ENCODE peak calls at places on chromosomes 13 and 19, in seven cellular contexts. N is neural progenitor cell, Y is GM23338, P is fibroblast of lung, Z is K562, E is DND-41, Q is astrocyte. M is an unnamed sample. For H3K36me3, the result is how much of the 10 kb centered on the place peaks cover.

GRCh38 chr13:36014763-36015162 is 116.4 kb downstream of the DCLK1 start:
- DNase-seq in N (no peak), Y (no peak), P (no peak), Z (no peak), E (no peak), Q (no peak), M (no peak)

GRCh38 chr13:107790360-107790759 is 425.0 kb downstream of the LIG4 start:
- DNase-seq in N (no peak), Y (no peak), P (no peak), Z (no peak), E (no peak), Q (no peak), M (no peak)

GRCh38 chr19:36081385-36081784 is 26.7 kb downstream of the WDR62 start:
- DNase-seq in N (no peak), Y (no peak), P (peak), Z (no peak), E (no peak), Q (no peak), M (no peak)

GRCh38 chr19:44260343-44260681 is 626 bp downstream of the ZNF233 start:
- DNase-seq in N (peak), Y (peak), P (no peak), Z (no peak), E (no peak), Q (no peak), M (no peak)

GRCh38 chr19:52518646-52519045 is 8.8 kb upstream of the ZNF808 start:
- DNase-seq in N (no peak), Y (no peak), P (no peak), Z (no peak), E (no peak), Q (no peak), M (no peak)

GRCh38 chr13:49878682-49879081 is 57.5 kb downstream of the SPRYD7 start:
- DNase-seq in N (no peak), Y (no peak), P (no peak), Z (no peak), E (no peak), Q (no peak), M (no peak)

GRCh38 chr19:1387684-1388636 is 4.3 kb downstream of the NDUFS7 start:
- DNase-seq in N (no peak), Y (no peak), P (no peak), Z (no peak), E (no peak), Q (no peak), M (no peak)

GRCh38 chr19:18203408-18203862 is 407 bp downstream of the RAB3A start:
- DNase-seq in N (no peak), Y (no peak), P (no peak), Z (no peak), E (peak), Q (no peak), M (peak)

GRCh38 chr13:40536443-40537113 is 129.9 kb downstream of the FOXO1 start:
- DNase-seq in N (no peak), Y (no peak), P (no peak), Z (no peak), E (no peak), Q (no peak), M (no peak)

GRCh38 chr19:42276821-42277220 is 7.8 kb downstream of the CIC start:
- DNase-seq in N (no peak), Y (no peak), P (no peak), Z (no peak), E (no peak), Q (no peak), M (no peak)

GRCh38 chr19:43439183-43440063 is 24.7 kb downstream of the TEX101 start:
- DNase-seq in N (no peak), Y (no peak), P (peak), Z (no peak), E (peak), Q (peak), M (peak)

GRCh38 chr13:101116381-101116780 is 299.9 kb downstream of the NALCN start:
- DNase-seq in N (peak), Y (peak), P (no peak), Z (no peak), E (no peak), Q (no peak), M (peak)

GRCh38 chr19:19061491-19061890 is 2.3 kb upstream of the SLC25A42 start:
- DNase-seq in N (no peak), Y (no peak), P (no peak), Z (no peak), E (no peak), Q (no peak), M (no peak)

GRCh38 chr19:7149956-7150705 is 80.6 kb downstream of the ZNF557 start:
- DNase-seq in N (no peak), Y (peak), P (no peak), Z (no peak), E (no peak), Q (no peak), M (no peak)

GRCh38 chr19:38023661-38024574 is 116.9 kb downstream of the SIPA1L3 start:
- DNase-seq in N (no peak), Y (no peak), P (no peak), Z (no peak), E (no peak), Q (no peak), M (no peak)

GRCh38 chr19:53867225-53868090 is at the start of gene MYADM:
- DNase-seq in N (peak), Y (peak), P (peak), Z (peak), E (peak), Q (peak), M (peak)

GRCh38 chr19:53091413-53091812 is 11.8 kb downstream of the ZNF160 start:
- DNase-seq in N (peak), Y (peak), P (no peak), Z (no peak), E (no peak), Q (no peak), M (no peak)

GRCh38 chr19:38072776-38073411 is 151.1 kb downstream of the DPF1 start:
- DNase-seq in N (no peak), Y (no peak), P (no peak), Z (no peak), E (no peak), Q (no peak), M (no peak)

GRCh38 chr19:8459520-8460260 is 14.9 kb downstream of the HNRNPM start:
- DNase-seq in N (no peak), Y (no peak), P (peak), Z (no peak), E (no peak), Q (peak), M (no peak)

GRCh38 chr19:57587529-57587928 is 3.6 kb downstream of the ZIK1 start:
- DNase-seq in N (no peak), Y (no peak), P (peak), Z (no peak), E (no peak), Q (peak), M (no peak)

GRCh38 chr19:7395360-7395781 is 46.6 kb downstream of the ARHGEF18 start:
- DNase-seq in N (peak), Y (no peak), P (no peak), Z (no peak), E (peak), Q (no peak), M (no peak)

GRCh38 chr19:9621156-9622037 is at the start of gene ZNF561:
- DNase-seq in N (peak), Y (peak), P (peak), Z (peak), E (peak), Q (peak), M (peak)

GRCh38 chr19:1758959-1759903 is 5.9 kb downstream of the ONECUT3 start:
- DNase-seq in N (no peak), Y (no peak), P (no peak), Z (no peak), E (no peak), Q (no peak), M (no peak)

GRCh38 chr19:41695745-41696144 is 7.7 kb upstream of the CEACAM7 start:
- DNase-seq in N (no peak), Y (no peak), P (no peak), Z (no peak), E (no peak), Q (no peak), M (no peak)

GRCh38 chr19:42114412-42114811 is 17.8 kb downstream of the POU2F2 start:
- DNase-seq in N (no peak), Y (peak), P (no peak), Z (no peak), E (no peak), Q (no peak), M (no peak)

GRCh38 chr13:42048323-42048624 is 174 bp upstream of the DGKH start:
- DNase-seq in N (no peak), Y (peak), P (peak), Z (peak), E (no peak), Q (no peak), M (peak)

GRCh38 chr13:70884196-70884595 is 775.9 kb upstream of the KLHL1 start:
- DNase-seq in N (no peak), Y (peak), P (no peak), Z (no peak), E (no peak), Q (no peak), M (no peak)

GRCh38 chr19:6020166-6020967 is 42.4 kb upstream of the RANBP3 start:
- DNase-seq in N (no peak), Y (no peak), P (no peak), Z (no peak), E (no peak), Q (no peak), M (no peak)

GRCh38 chr13:111480976-111481375 is 160.5 kb downstream of the TEX29 start:
- DNase-seq in N (no peak), Y (no peak), P (no peak), Z (no peak), E (no peak), Q (no peak), M (no peak)

GRCh38 chr13:46648166-46648607 is 95.2 kb downstream of the LRCH1 start:
- DNase-seq in N (peak), Y (peak), P (no peak), Z (peak), E (peak), Q (no peak), M (peak)

GRCh38 chr19:3665681-3666544 is 34.4 kb downstream of the PIP5K1C start:
- DNase-seq in N (peak), Y (peak), P (no peak), Z (peak), E (peak), Q (no peak), M (peak)

GRCh38 chr13:108168929-108169328 is 46.4 kb downstream of the LIG4 start:
- DNase-seq in N (no peak), Y (no peak), P (no peak), Z (no peak), E (no peak), Q (no peak), M (no peak)

GRCh38 chr19:3769494-3769893 is 2.5 kb downstream of the RAX2 start:
- DNase-seq in N (no peak), Y (no peak), P (no peak), Z (no peak), E (no peak), Q (no peak), M (no peak)

GRCh38 chr13:30676672-30677071 is 58.7 kb upstream of the ALOX5AP start:
- DNase-seq in N (no peak), Y (peak), P (peak), Z (no peak), E (no peak), Q (no peak), M (peak)

GRCh38 chr13:77698211-77699058 is 948 bp downstream of the SLAIN1 start:
- DNase-seq in N (peak), Y (peak), P (peak), Z (peak), E (peak), Q (no peak), M (peak)

GRCh38 chr19:34556500-34556899 is 74.9 kb downstream of the WTIP start:
- DNase-seq in N (peak), Y (peak), P (no peak), Z (peak), E (peak), Q (no peak), M (peak)

GRCh38 chr19:29370276-29370675 is 155.5 kb upstream of the VSTM2B start:
- DNase-seq in N (no peak), Y (no peak), P (no peak), Z (no peak), E (no peak), Q (no peak), M (no peak)

GRCh38 chr13:33827152-33827551 is 9.2 kb downstream of the RFC3 start:
- DNase-seq in N (no peak), Y (no peak), P (no peak), Z (no peak), E (no peak), Q (no peak), M (no peak)
- H3K36me3 ChIP-seq in N (under half), Y (half or more), P (under half), Z (half or more), E (under half), Q (under half), M (half or more)

DNA sequence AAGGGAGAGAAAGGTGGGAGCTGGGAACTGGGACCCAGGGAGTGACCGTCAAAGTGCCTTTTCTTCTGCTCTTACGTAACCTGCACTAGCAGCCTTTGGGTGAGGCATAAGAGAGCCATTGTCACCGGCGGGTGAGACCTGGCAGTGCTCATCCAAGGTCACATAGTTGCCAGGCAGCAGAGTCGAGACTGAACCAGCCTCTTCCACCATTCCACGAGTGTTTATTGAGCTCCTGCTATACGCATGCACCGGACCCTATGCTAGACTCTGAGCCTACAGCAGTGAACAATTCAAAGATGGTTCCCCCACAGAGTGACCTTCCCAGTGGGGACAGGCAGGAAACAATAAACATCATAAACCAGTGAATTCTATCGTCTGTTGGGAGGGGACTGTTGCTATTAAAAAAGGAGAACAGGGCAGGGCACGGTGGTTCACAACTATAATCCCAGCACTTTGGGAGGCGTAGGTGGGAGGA is 18.6 kb upstream of the STRN4 start:
- DNase-seq in N (no peak), Y (no peak), P (no peak), Z (no peak), E (no peak), Q (no peak), M (no peak)
- H3K27ac ChIP-seq in N (no peak), Y (no peak), P (no peak), Z (no peak), E (no peak), Q (no peak), M (no peak)

GRCh38 chr13:94708031-94708571 is 4.2 kb downstream of the SOX21 start:
- DNase-seq in N (peak), Y (peak), P (no peak), Z (no peak), E (no peak), Q (no peak), M (peak)
- TF ChIP-seq EZH2 in N (no peak), Y (no peak), P (no peak), Z (no peak), E (no peak), Q (peak), M (no peak)

GRCh38 chr13:53266757-53267156 is 238.1 kb downstream of the OLFM4 start:
- DNase-seq in N (no peak), Y (no peak), P (no peak), Z (no peak), E (no peak), Q (no peak), M (no peak)
- H3K36me3 ChIP-seq in N (under half), Y (under half), P (under half), Z (under half), E (under half), Q (under half), M (under half)

DNA sequence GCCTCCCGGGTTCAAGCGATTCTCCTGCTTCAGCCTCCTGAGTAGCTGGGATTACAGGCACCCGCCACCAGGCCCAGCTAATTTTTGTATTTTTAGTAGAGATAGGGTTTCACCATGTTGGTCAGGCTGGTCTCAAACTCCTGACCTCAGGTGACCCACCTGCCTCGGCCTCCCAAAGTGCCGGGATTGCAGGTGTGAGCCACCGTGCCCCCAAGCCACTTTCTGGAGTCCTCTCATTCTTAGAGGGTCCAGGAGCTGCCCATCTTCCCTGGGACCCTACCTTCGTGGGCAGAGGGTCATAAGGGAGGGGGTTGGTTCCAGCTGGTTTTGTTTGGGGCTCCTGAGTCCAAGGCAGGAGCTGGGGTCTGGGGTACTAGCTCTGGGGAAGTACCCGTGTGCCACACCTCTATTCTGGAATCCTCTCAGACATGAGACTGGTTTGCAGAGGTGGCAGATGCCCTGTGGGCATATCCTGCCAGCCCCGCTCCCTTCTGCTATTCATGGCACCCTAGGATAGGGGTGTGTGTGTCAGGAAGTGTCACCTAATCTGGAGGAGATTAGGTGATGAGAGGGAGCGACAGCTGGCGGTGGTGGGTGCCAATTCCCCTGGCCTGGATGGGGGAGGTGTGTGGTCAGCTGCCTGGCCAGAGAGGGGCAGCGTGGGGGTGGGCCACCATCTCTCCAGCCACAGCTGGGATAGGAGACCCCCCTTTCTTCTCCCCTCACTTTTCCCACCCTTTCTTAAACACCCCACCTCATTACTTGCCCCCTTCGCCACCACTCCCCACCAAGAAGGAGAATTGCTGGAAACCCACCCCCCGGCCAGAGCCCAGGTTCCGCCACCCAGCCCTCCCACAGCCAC is 2.1 kb downstream of the PRMT1 start:
- DNase-seq in N (no peak), Y (no peak), P (no peak), Z (no peak), E (no peak), Q (no peak), M (no peak)
- H3K27ac ChIP-seq in N (peak), Y (peak), P (no peak), Z (peak), E (no peak), Q (no peak), M (peak)

GRCh38 chr19:30690935-30691505 is 318.8 kb downstream of the ZNF536 start:
- DNase-seq in N (peak), Y (peak), P (no peak), Z (no peak), E (no peak), Q (no peak), M (no peak)
- TF ChIP-seq EZH2 in N (no peak), Y (no peak), P (no peak), Z (no peak), E (no peak), Q (no peak), M (no peak)

DNA sequence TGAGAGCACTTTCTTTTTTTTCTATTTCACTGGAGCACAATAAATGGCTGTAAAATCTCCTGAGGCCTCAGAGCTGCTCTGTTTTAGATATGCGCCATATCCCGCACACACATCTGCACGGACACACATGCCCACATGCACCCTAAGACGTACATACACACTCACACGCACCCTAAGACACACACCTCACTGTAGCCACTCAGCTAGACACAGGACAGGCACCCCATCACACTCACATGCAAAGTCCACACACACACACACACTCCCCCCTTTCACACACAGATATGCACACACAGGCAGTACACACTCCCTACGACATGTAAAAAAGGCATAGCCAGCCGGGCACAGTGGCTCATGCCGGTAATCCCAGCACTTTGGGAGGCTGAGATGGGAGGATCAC is 8.8 kb downstream of the ELOF1 start:
- DNase-seq in N (no peak), Y (no peak), P (no peak), Z (no peak), E (no peak), Q (no peak), M (no peak)
- H3K36me3 ChIP-seq in N (under half), Y (under half), P (under half), Z (under half), E (under half), Q (under half), M (under half)